ENCODE peak calls at places on chromosome 6, in nine cellular contexts. One of them, this sample, is unnamed.

GRCh38 chr6:90471297-90471696 is 115.6 kb downstream of the MAP3K7 start:
- DNase-seq in CD4-positive, alpha-beta memory T cell: no peak
- DNase-seq in DMS79: no peak
- DNase-seq in Karpas-422: no peak
- DNase-seq in NCI-H774: no peak
- DNase-seq in HS-27A: no peak
- DNase-seq in breast epithelium: no peak
- DNase-seq in neuronal stem cell: no peak
- DNase-seq in SW480: no peak
- DNase-seq in this sample: no peak

GRCh38 chr6:88179692-88180091 is 13.5 kb upstream of the CNR1 start:
- DNase-seq in breast epithelium: no peak
- DNase-seq in CD4-positive, alpha-beta memory T cell: no peak
- DNase-seq in SW480: no peak
- DNase-seq in DMS79: no peak
- DNase-seq in HS-27A: no peak
- DNase-seq in neuronal stem cell: no peak
- DNase-seq in Karpas-422: peak; percentile 56
- DNase-seq in NCI-H774: no peak
- DNase-seq in this sample: peak; percentile 73

GRCh38 chr6:6920984-6921313 is 186.8 kb upstream of the RREB1 start:
- DNase-seq in neuronal stem cell: no peak
- DNase-seq in CD4-positive, alpha-beta memory T cell: no peak
- DNase-seq in SW480: no peak
- DNase-seq in breast epithelium: no peak
- DNase-seq in HS-27A: no peak
- DNase-seq in DMS79: no peak
- DNase-seq in Karpas-422: no peak
- DNase-seq in NCI-H774: peak; percentile 54
- DNase-seq in this sample: no peak

GRCh38 chr6:133991096-133991593 is 38.1 kb downstream of the TBPL1 start:
- DNase-seq in DMS79: no peak
- DNase-seq in neuronal stem cell: no peak
- DNase-seq in CD4-positive, alpha-beta memory T cell: no peak
- DNase-seq in breast epithelium: no peak
- DNase-seq in SW480: no peak
- DNase-seq in HS-27A: peak; percentile 55
- DNase-seq in NCI-H774: no peak
- DNase-seq in Karpas-422: no peak
- DNase-seq in this sample: no peak

GRCh38 chr6:17394192-17394611 is 807 bp downstream of the CAP2 start:
- DNase-seq in Karpas-422: no peak
- DNase-seq in NCI-H774: peak; percentile 9
- DNase-seq in DMS79: no peak
- DNase-seq in neuronal stem cell: no peak
- DNase-seq in CD4-positive, alpha-beta memory T cell: no peak
- DNase-seq in SW480: peak; percentile 75
- DNase-seq in HS-27A: peak; percentile 88
- DNase-seq in breast epithelium: no peak
- DNase-seq in this sample: no peak

GRCh38 chr6:55776131-55776530 is 99.3 kb downstream of the BMP5 start:
- DNase-seq in DMS79: peak; percentile 40
- DNase-seq in breast epithelium: no peak
- DNase-seq in CD4-positive, alpha-beta memory T cell: no peak
- DNase-seq in neuronal stem cell: no peak
- DNase-seq in SW480: no peak
- DNase-seq in Karpas-422: no peak
- DNase-seq in HS-27A: no peak
- DNase-seq in NCI-H774: no peak
- DNase-seq in this sample: no peak

GRCh38 chr6:54617730-54618129 is 228.8 kb upstream of the FAM83B start:
- DNase-seq in Karpas-422: no peak
- DNase-seq in breast epithelium: no peak
- DNase-seq in CD4-positive, alpha-beta memory T cell: no peak
- DNase-seq in NCI-H774: no peak
- DNase-seq in DMS79: no peak
- DNase-seq in neuronal stem cell: no peak
- DNase-seq in SW480: no peak
- DNase-seq in HS-27A: peak; percentile 8
- DNase-seq in this sample: no peak

GRCh38 chr6:100446115-100446921 is 18.4 kb downstream of the SIM1 start:
- DNase-seq in CD4-positive, alpha-beta memory T cell: no peak
- DNase-seq in NCI-H774: peak; percentile 90
- DNase-seq in breast epithelium: no peak
- DNase-seq in HS-27A: no peak
- DNase-seq in Karpas-422: no peak
- DNase-seq in DMS79: no peak
- DNase-seq in neuronal stem cell: peak; percentile 56
- DNase-seq in SW480: no peak
- DNase-seq in this sample: no peak

GRCh38 chr6:3999800-4000661 is 78.9 kb downstream of the FAM217A start:
- DNase-seq in CD4-positive, alpha-beta memory T cell: no peak
- DNase-seq in DMS79: no peak
- DNase-seq in neuronal stem cell: no peak
- DNase-seq in SW480: no peak
- DNase-seq in breast epithelium: no peak
- DNase-seq in HS-27A: no peak
- DNase-seq in NCI-H774: no peak
- DNase-seq in Karpas-422: no peak
- DNase-seq in this sample: no peak

GRCh38 chr6:837380-837779 is 144.4 kb upstream of the EXOC2 start:
- DNase-seq in CD4-positive, alpha-beta memory T cell: no peak
- DNase-seq in neuronal stem cell: no peak
- DNase-seq in breast epithelium: no peak
- DNase-seq in SW480: peak; percentile 21
- DNase-seq in Karpas-422: no peak
- DNase-seq in HS-27A: no peak
- DNase-seq in NCI-H774: no peak
- DNase-seq in DMS79: no peak
- DNase-seq in this sample: no peak

GRCh38 chr6:165729307-165729936 is 66.4 kb upstream of the PDE10A start:
- DNase-seq in SW480: peak; percentile 18
- DNase-seq in NCI-H774: no peak
- DNase-seq in breast epithelium: no peak
- DNase-seq in HS-27A: no peak
- DNase-seq in neuronal stem cell: peak; percentile 15
- DNase-seq in CD4-positive, alpha-beta memory T cell: no peak
- DNase-seq in Karpas-422: peak; percentile 70
- DNase-seq in DMS79: no peak
- DNase-seq in this sample: peak; percentile 56

GRCh38 chr6:71043902-71044301 is 87.0 kb upstream of the B3GAT2 start:
- DNase-seq in Karpas-422: peak; percentile 45
- DNase-seq in HS-27A: no peak
- DNase-seq in breast epithelium: no peak
- DNase-seq in CD4-positive, alpha-beta memory T cell: no peak
- DNase-seq in neuronal stem cell: no peak
- DNase-seq in SW480: no peak
- DNase-seq in NCI-H774: no peak
- DNase-seq in DMS79: no peak
- DNase-seq in this sample: peak; percentile 29

GRCh38 chr6:12232339-12232738 is 57.8 kb upstream of the EDN1 start:
- DNase-seq in neuronal stem cell: no peak
- DNase-seq in DMS79: no peak
- DNase-seq in Karpas-422: no peak
- DNase-seq in HS-27A: peak; percentile 85
- DNase-seq in CD4-positive, alpha-beta memory T cell: peak; percentile 6
- DNase-seq in SW480: no peak
- DNase-seq in NCI-H774: no peak
- DNase-seq in breast epithelium: no peak
- DNase-seq in this sample: no peak

GRCh38 chr6:56241106-56241812 is 6.1 kb downstream of the COL21A1 start:
- DNase-seq in breast epithelium: no peak
- DNase-seq in NCI-H774: no peak
- DNase-seq in SW480: no peak
- DNase-seq in DMS79: peak; percentile 66
- DNase-seq in HS-27A: no peak
- DNase-seq in CD4-positive, alpha-beta memory T cell: no peak
- DNase-seq in Karpas-422: no peak
- DNase-seq in neuronal stem cell: no peak
- DNase-seq in this sample: no peak

This sample was measured in NAMALWA.